ENCODE peak calls at places on chromosomes 3 and 15, in eight cellular contexts. P is astrocyte of the spinal cord, J is breast epithelium, Q is body of pancreas, C is heart left ventricle, O is ovary, L is MM.1S, E is mucosa of descending colon. Z is an unnamed sample.

GRCh38 chr3:42477696-42478095 is 24.7 kb upstream of the VIPR1 start:
- DNase-seq in L (no peak), Q (no peak), E (no peak), O (no peak), P (no peak), J (no peak), C (no peak), Z (no peak)

GRCh38 chr3:112042842-112043280 is 8.3 kb downstream of the TMPRSS7 start:
- DNase-seq in J (no peak), P (no peak), C (no peak), E (peak; percentile 33), Q (no peak), L (no peak), O (no peak), Z (no peak)

GRCh38 chr15:42727740-42728355 is 9.1 kb downstream of the CDAN1 start:
- DNase-seq in O (no peak), C (no peak), Q (no peak), L (no peak), E (no peak), J (no peak), P (no peak), Z (no peak)

GRCh38 chr3:15646924-15647511 is 45.5 kb downstream of the BTD start:
- DNase-seq in E (no peak), P (peak; percentile 99), C (peak; percentile 66), O (peak; percentile 56), L (peak; percentile 73), Q (peak; percentile 44), J (peak; percentile 51), Z (peak; percentile 90)

GRCh38 chr3:121748638-121749275 is 784 bp downstream of the GOLGB1 start:
- DNase-seq in Q (peak; percentile 85), C (no peak), O (no peak), J (no peak), E (peak; percentile 82), P (peak; percentile 34), L (peak; percentile 54), Z (no peak)

GRCh38 chr3:17741621-17742091 is 775 bp downstream of the TBC1D5 start:
- DNase-seq in E (no peak), Q (no peak), J (no peak), C (no peak), P (no peak), L (no peak), O (no peak), Z (peak; percentile 70)

GRCh38 chr3:100782906-100783305 is 73.6 kb downstream of the TFG start:
- DNase-seq in J (no peak), E (no peak), C (no peak), P (no peak), L (no peak), Q (no peak), O (no peak), Z (no peak)

GRCh38 chr15:48975713-48976419 is 12.1 kb upstream of the SHC4 start:
- DNase-seq in O (peak; percentile 70), E (peak; percentile 75), C (peak; percentile 76), P (peak; percentile 77), J (peak; percentile 72), Q (peak; percentile 85), L (peak; percentile 88), Z (peak; percentile 47)

GRCh38 chr3:160677459-160677901 is 520 bp downstream of the ARL14 start:
- DNase-seq in E (peak; percentile 53), Q (peak; percentile 25), J (no peak), C (no peak), L (no peak), O (no peak), P (peak; percentile 22), Z (no peak)

GRCh38 chr3:192013110-192013509 is 552.1 kb downstream of the PYDC2 start:
- DNase-seq in O (no peak), P (no peak), Q (no peak), J (no peak), L (no peak), C (no peak), E (no peak), Z (no peak)

GRCh38 chr15:51240066-51240465 is 98.3 kb downstream of the CYP19A1 start:
- DNase-seq in C (no peak), J (no peak), O (no peak), L (peak; percentile 40), Q (no peak), P (no peak), E (no peak), Z (no peak)

GRCh38 chr3:187017511-187018230 is 87.3 kb downstream of the ST6GAL1 start:
- DNase-seq in O (no peak), E (no peak), J (no peak), P (no peak), L (no peak), Q (no peak), C (no peak), Z (no peak)

GRCh38 chr15:41666353-41666920 is 6.2 kb downstream of the MGA start:
- DNase-seq in L (no peak), O (no peak), C (no peak), J (no peak), Q (no peak), P (peak; percentile 37), E (no peak), Z (no peak)

GRCh38 chr3:137761563-137762503 is 2.3 kb upstream of the SOX14 start:
- DNase-seq in L (no peak), O (no peak), E (no peak), C (no peak), Q (no peak), J (no peak), P (no peak), Z (no peak)

GRCh38 chr3:137759505-137759904 is 4.6 kb upstream of the SOX14 start:
- DNase-seq in J (no peak), P (no peak), C (no peak), L (no peak), Q (no peak), O (no peak), E (no peak), Z (no peak)

GRCh38 chr3:137762674-137763593 is 1.2 kb upstream of the SOX14 start:
- DNase-seq in P (no peak), E (no peak), J (no peak), C (no peak), O (no peak), Q (no peak), L (no peak), Z (no peak)

GRCh38 chr3:137760341-137761098 is 3.6 kb upstream of the SOX14 start:
- DNase-seq in J (no peak), C (no peak), Q (no peak), L (no peak), P (no peak), O (no peak), E (no peak), Z (no peak)

DNA sequence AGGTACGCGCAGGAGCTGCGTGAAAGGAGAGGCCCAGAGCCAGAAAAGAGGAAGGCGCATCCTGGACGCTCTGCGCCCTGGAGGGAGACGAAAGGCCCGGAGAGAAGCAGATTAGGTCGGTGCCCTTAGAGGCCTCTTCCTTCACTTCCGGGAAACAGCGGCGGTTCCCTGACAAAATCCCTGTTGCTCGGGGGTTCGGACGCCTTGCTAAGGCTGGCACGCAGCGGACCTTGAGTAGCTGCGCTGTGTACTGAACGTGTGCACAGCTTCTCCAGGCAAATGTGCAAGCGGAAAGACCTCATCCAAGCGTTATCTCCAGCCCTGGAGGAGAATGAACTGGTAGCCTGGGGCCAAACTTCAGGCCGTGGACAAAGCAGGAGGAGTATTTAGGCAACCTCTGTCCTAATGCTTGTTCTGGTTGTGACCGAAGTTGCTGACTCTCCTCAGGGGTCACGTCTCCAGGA is 3.0 kb upstream of the SOX14 start:
- DNase-seq in C (no peak), E (no peak), Q (no peak), O (no peak), P (no peak), L (no peak), J (no peak), Z (no peak)
- TF ChIP-seq CTCF in C (no peak), E (no peak), Q (no peak), O (no peak), P (no peak), L (no peak), J (no peak), Z (no peak)

DNA sequence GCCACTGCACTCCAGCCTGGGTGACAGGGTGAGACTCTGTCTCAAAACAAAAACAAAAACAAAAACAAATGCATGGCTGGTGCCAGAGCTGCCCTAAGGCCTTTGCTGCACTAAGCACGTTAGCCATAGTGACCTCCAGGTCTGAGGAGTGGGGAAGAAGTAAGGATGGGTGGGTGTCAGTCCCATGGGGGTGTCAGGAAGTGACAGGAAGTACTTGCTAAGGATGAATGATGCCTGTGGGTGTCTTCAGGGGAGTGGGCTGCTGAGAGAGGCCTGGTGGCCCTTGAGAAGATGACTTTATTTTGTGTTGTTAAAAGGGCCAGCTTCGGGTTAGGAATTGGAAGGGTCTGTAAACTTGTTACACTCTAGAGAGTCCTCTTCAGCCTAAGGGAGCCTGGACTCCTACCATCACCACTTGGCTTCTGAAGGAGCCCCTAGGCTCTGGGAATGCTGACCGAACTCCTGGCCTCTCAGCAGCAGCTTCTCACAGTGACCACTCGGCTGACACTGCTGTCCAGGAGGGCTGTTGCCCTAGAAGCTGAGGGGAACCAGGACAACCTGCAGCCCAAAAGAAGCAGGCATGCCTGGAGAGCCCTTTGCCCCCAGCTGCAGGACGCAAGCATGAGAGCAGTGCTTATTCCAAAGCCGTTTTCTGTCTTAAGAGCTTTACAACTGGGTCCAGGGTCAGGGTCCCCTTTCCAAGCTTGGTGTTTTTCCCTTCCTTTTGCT is 116.4 kb downstream of the MYLK start:
- DNase-seq in O (no peak), E (no peak), C (no peak), L (no peak), J (no peak), Q (no peak), P (no peak), Z (peak; percentile 75)
- TF ChIP-seq CTCF in O (no peak), E (no peak), C (no peak), L (no peak), J (no peak), Q (no peak), P (no peak), Z (no peak)

GRCh38 chr15:32855942-32856341 is 138.1 kb downstream of the GREM1 start:
- DNase-seq in Q (no peak), C (no peak), O (no peak), J (no peak), E (no peak), P (peak; percentile 99), L (no peak), Z (no peak)
- TF ChIP-seq CTCF in Q (no peak), C (no peak), O (no peak), J (no peak), E (no peak), P (peak; percentile 10), L (no peak), Z (no peak)

DNA sequence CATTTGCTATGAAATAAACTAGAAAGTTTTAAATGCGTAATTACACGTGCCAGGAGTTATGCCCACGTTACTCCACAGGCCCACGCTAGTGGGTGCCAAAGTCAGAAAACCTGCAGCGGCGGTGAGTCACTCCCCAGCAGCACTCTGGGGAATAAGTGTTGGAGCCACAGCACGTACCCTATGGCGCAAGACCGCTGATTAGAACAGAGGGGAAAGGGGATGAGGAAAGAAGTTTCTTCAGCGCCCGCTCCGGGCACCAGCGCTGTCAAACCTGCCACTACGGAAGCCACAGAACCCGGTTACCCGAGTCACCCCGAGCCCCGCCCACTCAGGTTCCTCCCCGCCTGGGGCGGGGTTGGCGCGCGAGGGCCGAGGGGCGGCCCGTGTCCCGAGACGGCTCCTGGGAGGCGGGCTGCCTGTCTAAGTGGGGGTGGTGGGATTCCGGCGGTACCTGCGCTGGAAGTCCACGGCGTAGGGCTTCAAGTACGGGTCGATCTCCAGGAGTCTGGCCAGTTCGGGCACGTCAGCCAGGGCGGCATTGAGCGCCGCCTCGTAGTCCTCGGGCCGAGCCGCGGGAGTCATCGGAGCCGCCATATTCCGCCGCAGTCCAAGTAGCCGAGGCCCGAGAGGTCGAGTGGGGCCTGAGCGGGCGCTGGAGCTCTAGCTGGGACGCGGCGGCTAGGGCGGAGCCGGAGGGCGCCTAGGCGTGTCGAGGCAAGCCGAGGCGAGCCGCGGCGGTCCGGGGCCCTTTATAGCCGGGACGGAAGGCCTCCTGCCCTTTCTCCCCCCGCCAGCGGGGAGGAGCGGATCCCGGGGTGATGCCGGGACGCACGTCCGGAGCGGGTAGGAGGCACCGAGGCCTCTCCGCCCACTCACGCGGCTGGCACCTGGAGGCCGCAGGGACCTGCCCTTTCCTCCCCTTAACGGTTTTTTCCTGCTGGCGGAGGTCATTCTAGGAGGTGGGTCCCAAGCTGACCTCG is at the start of gene GBE1:
- DNase-seq in L (peak; percentile 91), J (peak; percentile 87), C (peak; percentile 94), E (peak; percentile 92), Q (peak; percentile 94), P (peak; percentile 92), O (peak; percentile 88), Z (peak; percentile 98)
- TF ChIP-seq CTCF in L (peak; percentile 43), J (peak; percentile 41), C (peak; percentile 31), E (no peak), Q (peak; percentile 18), P (peak; percentile 54), O (peak; percentile 45), Z (no peak)

Z was measured in lower leg skin.